ENCODE peak calls at places on chromosome 21, in five cellular contexts. One of them, this sample, is unnamed.

GRCh38 chr21:31520506-31521163 is 138.9 kb upstream of the SOD1 start:
- DNase-seq in HFFc6: no peak
- DNase-seq in fibroblast of mammary gland: no peak
- DNase-seq in cardiac muscle cell: no peak
- DNase-seq in A549: no peak
- DNase-seq in this sample: no peak

GRCh38 chr21:33847586-33848251 is 67.9 kb downstream of the ATP5PO start:
- DNase-seq in fibroblast of mammary gland: no peak
- DNase-seq in A549: no peak
- DNase-seq in HFFc6: no peak
- DNase-seq in cardiac muscle cell: no peak
- DNase-seq in this sample: no peak

GRCh38 chr21:33174756-33175155 is 55.0 kb upstream of the IFNAR2 start:
- DNase-seq in cardiac muscle cell: no peak
- DNase-seq in fibroblast of mammary gland: no peak
- DNase-seq in A549: no peak
- DNase-seq in HFFc6: no peak
- DNase-seq in this sample: no peak

GRCh38 chr21:17679002-17679600 is 66.4 kb upstream of the BTG3 start:
- DNase-seq in A549: peak; percentile 56
- DNase-seq in fibroblast of mammary gland: peak; percentile 76
- DNase-seq in HFFc6: peak; percentile 78
- DNase-seq in cardiac muscle cell: peak; percentile 79
- DNase-seq in this sample: no peak

GRCh38 chr21:45923146-45923545 is 58.4 kb upstream of the COL6A1 start:
- DNase-seq in cardiac muscle cell: peak; percentile 83
- DNase-seq in fibroblast of mammary gland: peak; percentile 58
- DNase-seq in HFFc6: peak; percentile 74
- DNase-seq in A549: peak; percentile 58
- DNase-seq in this sample: no peak

GRCh38 chr21:46538851-46539666 is 65.8 kb downstream of the S100B start:
- DNase-seq in fibroblast of mammary gland: no peak
- DNase-seq in HFFc6: no peak
- DNase-seq in A549: no peak
- DNase-seq in cardiac muscle cell: no peak
- DNase-seq in this sample: no peak

GRCh38 chr21:44271558-44271957 is 9.9 kb upstream of the DNMT3L start:
- DNase-seq in HFFc6: no peak
- DNase-seq in fibroblast of mammary gland: no peak
- DNase-seq in cardiac muscle cell: no peak
- DNase-seq in A549: no peak
- DNase-seq in this sample: no peak

GRCh38 chr21:39001341-39001740 is 181.9 kb downstream of the PSMG1 start:
- DNase-seq in fibroblast of mammary gland: peak; percentile 52
- DNase-seq in HFFc6: no peak
- DNase-seq in cardiac muscle cell: no peak
- DNase-seq in A549: no peak
- DNase-seq in this sample: no peak

GRCh38 chr21:45365608-45366241 is 39.2 kb upstream of the COL18A1 start:
- DNase-seq in HFFc6: no peak
- DNase-seq in A549: peak; percentile 73
- DNase-seq in cardiac muscle cell: peak; percentile 87
- DNase-seq in fibroblast of mammary gland: peak; percentile 55
- DNase-seq in this sample: no peak

GRCh38 chr21:44013380-44014088 is 1.4 kb downstream of the TRAPPC10 start:
- DNase-seq in fibroblast of mammary gland: no peak
- DNase-seq in A549: no peak
- DNase-seq in cardiac muscle cell: no peak
- DNase-seq in HFFc6: no peak
- DNase-seq in this sample: no peak

GRCh38 chr21:14273736-14274538 is 58.0 kb downstream of the RBM11 start:
- DNase-seq in A549: no peak
- DNase-seq in HFFc6: no peak
- DNase-seq in fibroblast of mammary gland: no peak
- DNase-seq in cardiac muscle cell: peak; percentile 1
- DNase-seq in this sample: no peak

GRCh38 chr21:29194342-29194741 is 63.9 kb downstream of the MAP3K7CL start:
- DNase-seq in A549: no peak
- DNase-seq in HFFc6: no peak
- DNase-seq in cardiac muscle cell: no peak
- DNase-seq in fibroblast of mammary gland: no peak
- DNase-seq in this sample: no peak

GRCh38 chr21:21003701-21004100 is 5.5 kb downstream of the NCAM2 start:
- DNase-seq in cardiac muscle cell: peak; percentile 57
- DNase-seq in fibroblast of mammary gland: peak; percentile 50
- DNase-seq in HFFc6: peak; percentile 47
- DNase-seq in A549: peak; percentile 16
- DNase-seq in this sample: no peak
- TF ChIP-seq CTCF in cardiac muscle cell: peak; percentile 52
- TF ChIP-seq CTCF in fibroblast of mammary gland: peak; percentile 53
- TF ChIP-seq CTCF in HFFc6: peak; percentile 86
- TF ChIP-seq CTCF in A549: no peak
- TF ChIP-seq CTCF in this sample: peak; percentile 68

GRCh38 chr21:35932232-35932911 is 128.0 kb downstream of the SETD4 start:
- DNase-seq in HFFc6: peak; percentile 84
- DNase-seq in cardiac muscle cell: peak; percentile 91
- DNase-seq in fibroblast of mammary gland: peak; percentile 99
- DNase-seq in A549: peak; percentile 13
- DNase-seq in this sample: no peak

DNA sequence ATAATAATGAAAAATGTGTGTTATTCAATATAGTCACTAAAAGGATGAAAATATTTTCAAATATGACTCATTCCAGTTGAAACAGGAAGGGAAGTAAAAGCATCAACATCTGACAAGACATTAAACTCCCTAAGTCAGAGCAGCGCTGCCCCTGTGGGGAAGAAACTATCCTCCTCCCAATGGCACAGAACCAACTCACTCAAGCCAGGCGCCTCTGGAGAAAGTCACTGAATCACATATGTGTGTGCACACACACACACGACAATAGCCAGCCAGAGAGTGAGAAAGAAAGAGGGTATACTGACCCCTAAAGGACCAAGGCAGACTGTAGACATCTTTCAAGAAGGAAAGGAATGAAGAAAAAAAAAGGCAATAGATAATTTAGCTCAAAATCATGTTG is 126.9 kb downstream of the SETD4 start:
- DNase-seq in HFFc6: peak; percentile 92
- DNase-seq in A549: peak; percentile 7
- DNase-seq in fibroblast of mammary gland: peak; percentile 96
- DNase-seq in cardiac muscle cell: peak; percentile 84
- DNase-seq in this sample: no peak
- TF ChIP-seq CTCF in HFFc6: peak; percentile 72
- TF ChIP-seq CTCF in A549: no peak
- TF ChIP-seq CTCF in fibroblast of mammary gland: peak; percentile 53
- TF ChIP-seq CTCF in cardiac muscle cell: peak; percentile 46
- TF ChIP-seq CTCF in this sample: peak; percentile 31

DNA sequence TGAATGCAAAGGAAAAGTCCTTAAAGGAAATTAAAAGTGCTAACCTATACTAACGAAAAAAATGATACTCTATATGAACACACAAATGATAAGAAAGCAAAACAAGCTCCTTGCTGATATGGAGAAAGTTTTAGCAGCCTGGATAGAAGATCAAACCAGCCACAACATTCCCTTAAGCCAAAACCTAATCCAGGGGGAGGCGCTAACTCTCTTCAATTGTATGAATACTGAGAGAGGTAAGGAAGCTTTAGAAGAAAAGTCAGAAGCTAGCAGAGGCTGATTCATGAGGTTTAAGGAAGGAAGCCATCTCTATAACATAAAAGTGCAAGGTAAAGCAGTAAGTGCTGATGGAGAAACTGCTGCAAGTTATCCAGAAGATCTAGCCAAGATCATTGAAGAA is 3.4 kb downstream of the KRTAP23-1 start:
- DNase-seq in cardiac muscle cell: no peak
- DNase-seq in HFFc6: no peak
- DNase-seq in fibroblast of mammary gland: no peak
- DNase-seq in A549: no peak
- DNase-seq in this sample: no peak
- TF ChIP-seq CTCF in cardiac muscle cell: no peak
- TF ChIP-seq CTCF in HFFc6: no peak
- TF ChIP-seq CTCF in fibroblast of mammary gland: no peak
- TF ChIP-seq CTCF in A549: no peak
- TF ChIP-seq CTCF in this sample: no peak

DNA sequence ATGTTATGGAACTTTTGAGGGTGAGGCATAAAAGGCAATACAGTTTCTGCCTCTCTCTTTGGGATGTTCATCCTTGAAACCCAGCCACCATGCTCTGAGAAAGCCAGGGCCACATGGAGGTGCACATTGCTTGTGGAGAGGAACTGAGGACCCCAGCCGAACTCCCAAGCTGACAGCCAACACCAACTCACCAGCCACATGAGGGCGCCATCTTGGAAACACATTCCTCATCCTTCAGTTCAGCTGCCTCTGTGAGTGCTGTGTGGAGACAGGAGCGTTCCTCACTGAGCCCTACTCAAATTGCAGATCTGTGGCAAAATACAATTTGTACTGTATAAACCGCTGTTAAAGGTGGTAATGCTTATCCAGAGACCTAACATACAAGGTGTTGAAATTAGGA is 137.5 kb downstream of the GABPA start:
- DNase-seq in cardiac muscle cell: no peak
- DNase-seq in fibroblast of mammary gland: no peak
- DNase-seq in HFFc6: no peak
- DNase-seq in A549: no peak
- DNase-seq in this sample: no peak
- TF ChIP-seq CTCF in cardiac muscle cell: no peak
- TF ChIP-seq CTCF in fibroblast of mammary gland: no peak
- TF ChIP-seq CTCF in HFFc6: peak; percentile 33
- TF ChIP-seq CTCF in A549: no peak
- TF ChIP-seq CTCF in this sample: no peak

This sample was measured in type B pancreatic cell.